ENCODE peak calls at places on chromosomes 3 and 15, in eight cellular contexts. J is activated naive CD4-positive, alpha-beta T cell treated with Interleukin-2 at 50 U/mL for 16 hours; Z is hepatocyte; G is KBM-7; L is fibroblast of mammary gland; V is NCI-H1092; F is K562; E is NCI-H510A treated with DMSO at 0.1 percent for 48 hours. X is an unnamed sample.

GRCh38 chr15:27412413-27412812 is 441.4 kb downstream of the GABRG3 start:
- DNase-seq in J (no peak), Z (peak), G (no peak), L (no peak), V (peak), F (no peak), E (peak), X (peak)

GRCh38 chr3:137866933-137867332 is 102.8 kb downstream of the SOX14 start:
- DNase-seq in J (no peak), Z (no peak), G (no peak), L (no peak), V (no peak), F (no peak), E (no peak), X (no peak)

GRCh38 chr15:83843511-83843910 is 189.6 kb downstream of the ADAMTSL3 start:
- DNase-seq in J (no peak), Z (no peak), G (no peak), L (peak), V (no peak), F (no peak), E (no peak), X (no peak)

GRCh38 chr3:81352867-81353266 is 408.6 kb downstream of the GBE1 start:
- DNase-seq in J (no peak), Z (peak), G (peak), L (peak), V (no peak), F (no peak), E (no peak), X (peak)

GRCh38 chr3:23809840-23810341 is 4.1 kb downstream of the UBE2E1 start:
- DNase-seq in J (no peak), Z (no peak), G (peak), L (no peak), V (no peak), F (no peak), E (peak), X (no peak)

GRCh38 chr3:184299488-184300376 is 691 bp downstream of the PSMD2 start:
- DNase-seq in J (no peak), Z (peak), G (no peak), L (peak), V (no peak), F (no peak), E (no peak), X (no peak)

GRCh38 chr15:63447277-63447676 is 57.1 kb upstream of the USP3 start:
- DNase-seq in J (no peak), Z (no peak), G (no peak), L (no peak), V (peak), F (no peak), E (peak), X (peak)

GRCh38 chr15:39573844-39574243 is 7.0 kb upstream of the THBS1 start:
- DNase-seq in J (no peak), Z (no peak), G (no peak), L (peak), V (no peak), F (no peak), E (no peak), X (no peak)

GRCh38 chr3:124748560-124749198 is 18.4 kb downstream of the UMPS start:
- DNase-seq in J (no peak), Z (no peak), G (no peak), L (no peak), V (no peak), F (peak), E (no peak), X (no peak)

GRCh38 chr15:30962079-30962478 is 29.3 kb downstream of the MTMR10 start:
- DNase-seq in J (no peak), Z (no peak), G (peak), L (no peak), V (no peak), F (no peak), E (no peak), X (no peak)

GRCh38 chr15:57578288-57578900 is 13.3 kb upstream of the MYZAP start:
- DNase-seq in J (no peak), Z (no peak), G (no peak), L (no peak), V (no peak), F (no peak), E (no peak), X (no peak)

GRCh38 chr3:172869356-172869755 is 118.8 kb downstream of the ECT2 start:
- DNase-seq in J (no peak), Z (peak), G (no peak), L (peak), V (peak), F (no peak), E (no peak), X (no peak)

GRCh38 chr3:40867826-40868225 is 331.5 kb upstream of the CTNNB1 start:
- DNase-seq in J (no peak), Z (no peak), G (no peak), L (no peak), V (no peak), F (no peak), E (no peak), X (no peak)

GRCh38 chr15:48759921-48760320 is 50.9 kb downstream of the CEP152 start:
- DNase-seq in J (no peak), Z (peak), G (no peak), L (no peak), V (no peak), F (no peak), E (no peak), X (no peak)

GRCh38 chr3:192422321-192422997 is 304.9 kb downstream of the FGF12 start:
- DNase-seq in J (no peak), Z (no peak), G (no peak), L (peak), V (no peak), F (no peak), E (no peak), X (no peak)

GRCh38 chr15:61256231-61256630 is 27.1 kb upstream of the RORA start:
- DNase-seq in J (no peak), Z (no peak), G (no peak), L (peak), V (no peak), F (no peak), E (no peak), X (no peak)

GRCh38 chr15:60362318-60363023 is 35.3 kb downstream of the ANXA2 start:
- DNase-seq in J (peak), Z (no peak), G (peak), L (peak), V (no peak), F (no peak), E (no peak), X (no peak)

GRCh38 chr3:98532275-98532637 is 478 bp downstream of the GPR15 start:
- DNase-seq in J (no peak), Z (no peak), G (no peak), L (no peak), V (no peak), F (no peak), E (no peak), X (no peak)

GRCh38 chr15:31254431-31255175 is 72.0 kb upstream of the KLF13 start:
- DNase-seq in J (no peak), Z (peak), G (peak), L (peak), V (no peak), F (no peak), E (no peak), X (peak)

X was measured in SHP77.